ENCODE peak calls at places on chromosomes 5 and 9, in ten cellular contexts. A, D, I, O, W, L, Q, V, N and C are unnamed samples.
A peak's percentile ranks its signal among the peaks of the same experiment; 100 is the strongest.

GRCh38 chr9:121609845-121610637 is 41.4 kb upstream of the DAB2IP start:
- DNase-seq in N (no peak), O (peak; percentile 48), Q (no peak), W (peak; percentile 66), I (no peak), D (no peak), V (no peak), L (peak; percentile 88), A (peak; percentile 74), C (no peak)

GRCh38 chr9:80968611-80969010 is 720.7 kb downstream of the TLE1 start:
- DNase-seq in N (no peak), L (no peak), V (no peak), O (no peak), W (no peak), D (no peak), I (no peak), Q (no peak), A (no peak), C (no peak)

GRCh38 chr9:72149231-72149975 is at the start of gene GDA:
- DNase-seq in W (peak; percentile 28), N (peak; percentile 70), V (no peak), A (no peak), D (no peak), O (no peak), I (peak; percentile 82), Q (peak; percentile 17), L (no peak), C (peak; percentile 14)

GRCh38 chr5:179863449-179864085 is 5.0 kb upstream of the MRNIP start:
- DNase-seq in I (no peak), D (no peak), O (no peak), N (no peak), A (no peak), W (no peak), L (peak; percentile 56), V (no peak), Q (no peak), C (no peak)

GRCh38 chr5:40688127-40688756 is 8.5 kb downstream of the PTGER4 start:
- DNase-seq in V (peak; percentile 76), D (peak; percentile 95), W (peak; percentile 87), O (peak; percentile 82), Q (peak; percentile 37), A (peak; percentile 69), I (peak; percentile 92), N (peak; percentile 90), L (peak; percentile 91), C (peak; percentile 33)

GRCh38 chr5:122076669-122077450 is 1.2 kb downstream of the LOX start:
- DNase-seq in O (peak; percentile 79), A (peak; percentile 69), N (peak; percentile 81), V (peak; percentile 74), W (peak; percentile 75), I (peak; percentile 88), Q (peak; percentile 33), L (peak; percentile 90), D (no peak), C (peak; percentile 19)

GRCh38 chr5:91072891-91073290 is 310.2 kb downstream of the ARRDC3 start:
- DNase-seq in Q (no peak), N (no peak), A (no peak), L (no peak), I (no peak), W (no peak), O (no peak), D (no peak), V (no peak), C (no peak)

GRCh38 chr9:124209279-124209678 is 48.5 kb upstream of the NEK6 start:
- DNase-seq in L (peak; percentile 40), O (no peak), A (no peak), I (peak; percentile 83), V (no peak), W (no peak), D (no peak), N (no peak), Q (no peak), C (no peak)

GRCh38 chr9:88523056-88523455 is 11.9 kb upstream of the NXNL2 start:
- DNase-seq in O (no peak), A (no peak), Q (no peak), N (no peak), D (no peak), L (no peak), V (no peak), W (no peak), I (no peak), C (no peak)

GRCh38 chr9:114824130-114824529 is 18.3 kb upstream of the TNFSF15 start:
- DNase-seq in W (no peak), I (no peak), O (no peak), Q (no peak), L (no peak), V (no peak), A (no peak), N (no peak), D (no peak), C (no peak)

GRCh38 chr9:101026824-101027223 is 1.7 kb upstream of the PLPPR1 start:
- DNase-seq in D (no peak), W (no peak), O (no peak), V (no peak), N (no peak), A (no peak), I (no peak), L (no peak), Q (no peak), C (no peak)

GRCh38 chr5:91200692-91201091 is 182.4 kb downstream of the ARRDC3 start:
- DNase-seq in O (no peak), Q (no peak), W (no peak), V (no peak), N (no peak), D (no peak), L (no peak), A (no peak), I (no peak), C (no peak)

DNA sequence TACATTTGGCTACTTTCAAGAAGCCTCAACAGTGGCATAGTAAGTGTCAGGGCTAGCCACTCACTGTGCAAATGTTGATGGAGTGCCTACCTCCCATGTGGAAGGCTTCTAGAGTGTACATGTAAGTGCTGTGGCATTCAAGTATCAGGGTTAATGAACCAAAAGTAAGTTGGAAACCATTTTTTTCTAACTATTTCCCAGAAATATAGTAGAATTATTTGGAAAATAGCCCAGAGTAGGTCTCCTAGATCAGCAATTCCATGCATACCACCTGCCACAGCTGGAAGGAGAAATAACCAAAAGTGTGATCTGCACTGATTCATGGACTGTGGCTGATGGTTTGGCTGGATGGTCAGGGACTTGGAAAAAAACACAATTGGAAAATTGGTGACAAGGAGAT is 53.3 kb downstream of the FOXD1 start:
- DNase-seq in I (no peak), W (no peak), L (no peak), N (no peak), D (no peak), A (no peak), V (no peak), Q (no peak), O (no peak), C (no peak)
- TF ChIP-seq POLR2AphosphoS5 in I (no peak), W (no peak), L (no peak), N (no peak), D (no peak), A (no peak), V (no peak), Q (no peak), O (no peak), C (no peak)

DNA sequence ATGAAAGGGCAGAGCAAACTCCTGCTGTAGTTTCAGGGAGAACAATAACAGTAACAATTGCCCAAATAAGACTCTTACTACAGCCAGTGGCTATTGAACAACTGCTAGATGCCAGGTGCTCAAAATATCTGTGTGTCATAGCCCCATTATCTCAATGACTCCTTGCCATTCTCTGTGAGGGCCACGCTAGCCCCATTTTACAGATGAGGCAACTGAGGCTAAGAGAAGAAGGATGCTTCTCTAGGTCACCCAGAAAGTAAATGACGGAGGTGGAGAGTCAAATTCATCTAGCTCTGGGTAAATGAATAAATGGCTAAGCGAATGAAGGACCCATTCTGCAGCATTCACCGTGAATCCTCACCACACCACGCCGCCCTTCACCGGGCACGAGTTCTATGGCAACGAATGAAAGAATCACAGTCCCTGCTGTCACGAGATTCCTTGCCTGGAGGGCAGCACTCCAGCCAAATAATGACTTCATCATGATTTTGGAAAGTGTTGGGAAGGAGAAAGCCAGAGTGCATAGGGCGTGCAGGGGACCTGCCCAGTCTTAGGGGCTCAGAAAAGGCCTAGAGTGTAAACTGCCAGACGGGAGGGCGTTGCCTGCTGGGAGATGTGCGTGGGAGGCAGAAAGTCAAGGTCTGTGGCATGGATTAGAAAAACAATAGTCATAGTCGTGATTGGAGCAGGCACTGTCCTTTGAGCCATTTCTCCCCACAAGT is 147.2 kb downstream of the C9orf50 start:
- DNase-seq in I (no peak), N (no peak), Q (no peak), D (no peak), L (peak; percentile 79), W (no peak), V (no peak), O (no peak), A (peak; percentile 86), C (no peak)
- TF ChIP-seq POLR2AphosphoS5 in I (no peak), N (no peak), Q (no peak), D (no peak), L (no peak), W (no peak), V (no peak), O (peak; percentile 72), A (peak; percentile 65), C (no peak)

DNA sequence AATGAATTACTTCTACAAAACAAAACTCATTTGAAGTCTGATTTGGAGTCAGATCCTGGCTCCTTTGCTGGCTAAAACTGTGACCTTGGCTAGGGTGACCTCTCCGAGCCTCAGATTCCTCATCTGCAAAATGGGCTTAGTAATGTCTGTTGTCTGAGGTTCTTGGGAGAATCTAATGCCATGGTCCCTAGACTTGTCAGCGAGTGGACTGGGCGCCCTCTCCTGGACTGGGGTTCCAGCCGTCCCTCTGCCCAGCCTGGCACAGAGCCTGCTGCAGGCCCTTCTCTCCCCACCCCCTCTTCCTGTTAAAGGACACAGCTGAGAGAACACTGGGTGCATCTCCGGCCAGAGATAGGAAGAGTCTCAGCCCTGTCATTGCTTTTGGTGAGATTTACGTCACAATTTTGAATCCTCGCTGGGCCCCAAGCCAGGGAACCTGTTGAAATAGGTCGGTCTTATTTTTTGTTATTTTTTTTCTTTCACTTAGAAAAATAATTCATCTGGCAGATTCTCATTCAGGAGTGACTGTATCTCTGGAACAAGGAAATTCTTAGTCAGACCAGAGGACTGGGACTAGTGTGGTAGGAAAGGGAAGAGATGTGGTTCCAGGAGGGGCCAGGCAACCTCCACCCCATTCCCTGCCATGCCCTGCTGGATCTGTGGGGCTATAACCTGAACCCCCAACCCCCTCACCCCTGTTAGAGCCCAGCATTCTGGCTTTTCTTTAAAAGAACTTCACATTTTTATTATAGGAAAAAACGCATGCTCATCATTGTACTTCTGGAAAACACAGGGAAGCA is 48.2 kb upstream of the RPL26L1 start:
- DNase-seq in V (peak; percentile 75), A (peak; percentile 49), N (peak; percentile 67), O (no peak), D (no peak), I (peak; percentile 36), L (peak; percentile 95), W (peak; percentile 55), Q (no peak), C (peak; percentile 41)
- TF ChIP-seq POLR2AphosphoS5 in V (no peak), A (peak; percentile 64), N (peak; percentile 20), O (peak; percentile 54), D (no peak), I (no peak), L (peak; percentile 22), W (peak; percentile 6), Q (no peak), C (no peak)

DNA sequence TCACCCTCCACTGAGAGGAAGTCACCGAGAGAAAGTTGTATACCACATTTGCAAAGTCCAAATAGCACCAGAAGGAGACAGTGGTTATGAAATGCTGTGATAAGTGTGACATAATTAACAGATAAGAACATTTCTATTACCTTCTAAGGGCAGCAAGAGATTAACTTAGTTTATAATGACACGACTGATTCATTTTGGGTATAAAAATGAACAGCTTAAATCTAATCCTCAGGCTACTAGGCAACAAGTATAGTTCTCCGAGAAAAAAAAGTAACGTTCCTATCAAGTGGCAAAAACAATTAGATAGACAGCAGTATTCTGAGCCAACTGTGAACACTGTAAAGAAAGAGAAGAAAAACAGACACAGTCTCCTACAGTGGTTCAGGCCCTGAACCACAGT is 431.2 kb upstream of the GRAMD2B start:
- DNase-seq in W (no peak), N (no peak), I (no peak), D (no peak), L (no peak), V (no peak), O (no peak), A (no peak), Q (no peak), C (no peak)
- TF ChIP-seq POLR2AphosphoS5 in W (no peak), N (no peak), I (no peak), D (no peak), L (no peak), V (no peak), O (no peak), A (no peak), Q (no peak), C (no peak)